ENCODE peak calls at places on chromosome 10, in five cellular contexts. O is MM.1S, F is choroid plexus epithelial cell, D is sigmoid colon, S is A549. A is an unnamed sample.

GRCh38 chr10:25492040-25492439 is 317.2 kb downstream of the GPR158 start:
- DNase-seq in O (no peak), F (no peak), D (no peak), S (no peak), A (no peak)

GRCh38 chr10:127117125-127117524 is 79.3 kb downstream of the INSYN2A start:
- DNase-seq in O (peak; percentile 33), F (peak; percentile 74), D (no peak), S (peak; percentile 24), A (no peak)

GRCh38 chr10:7258948-7259523 is 151.8 kb downstream of the SFMBT2 start:
- DNase-seq in O (no peak), F (no peak), D (no peak), S (no peak), A (no peak)

GRCh38 chr10:34723746-34724145 is 91.3 kb downstream of the PARD3 start:
- DNase-seq in O (peak; percentile 78), F (peak; percentile 92), D (no peak), S (no peak), A (no peak)

GRCh38 chr10:120552262-120552661 is 95.2 kb downstream of the PLPP4 start:
- DNase-seq in O (no peak), F (no peak), D (no peak), S (no peak), A (no peak)

GRCh38 chr10:48655426-48656240 is 29.0 kb upstream of the WDFY4 start:
- DNase-seq in O (peak; percentile 73), F (peak; percentile 47), D (peak; percentile 80), S (peak; percentile 33), A (peak; percentile 92)

GRCh38 chr10:17432738-17433137 is 21.7 kb downstream of the ST8SIA6 start:
- DNase-seq in O (no peak), F (no peak), D (no peak), S (no peak), A (no peak)

GRCh38 chr10:79149662-79150443 is 81.1 kb downstream of the ZMIZ1 start:
- DNase-seq in O (no peak), F (peak; percentile 61), D (peak; percentile 92), S (peak; percentile 91), A (peak; percentile 60)

GRCh38 chr10:132942101-132942739 is at the start of gene CFAP46:
- DNase-seq in O (no peak), F (peak; percentile 53), D (no peak), S (peak; percentile 65), A (no peak)

GRCh38 chr10:22597142-22597541 is 117.2 kb downstream of the PIP4K2A start:
- DNase-seq in O (no peak), F (peak; percentile 48), D (no peak), S (no peak), A (no peak)

GRCh38 chr10:72685264-72685921 is 6.5 kb upstream of the MCU start:
- DNase-seq in O (no peak), F (no peak), D (no peak), S (no peak), A (no peak)

GRCh38 chr10:124676416-124677062 is 67.6 kb downstream of the FAM53B start:
- DNase-seq in O (no peak), F (no peak), D (no peak), S (no peak), A (no peak)

GRCh38 chr10:80502621-80503583 is 34.8 kb upstream of the SH2D4B start:
- DNase-seq in O (no peak), F (no peak), D (no peak), S (no peak), A (no peak)

GRCh38 chr10:119602241-119603095 is 5.7 kb upstream of the TIAL1 start:
- DNase-seq in O (peak; percentile 33), F (peak; percentile 56), D (no peak), S (peak; percentile 21), A (no peak)

GRCh38 chr10:124744688-124745055 is 494 bp upstream of the FAM53B start:
- DNase-seq in O (no peak), F (peak; percentile 88), D (no peak), S (peak; percentile 42), A (no peak)

GRCh38 chr10:132959296-132959961 is 17.1 kb upstream of the CFAP46 start:
- DNase-seq in O (no peak), F (no peak), D (no peak), S (no peak), A (no peak)

GRCh38 chr10:24723788-24724380 is at the start of gene ARHGAP21:
- DNase-seq in O (peak; percentile 51), F (peak; percentile 82), D (peak; percentile 87), S (peak; percentile 53), A (peak; percentile 86)

GRCh38 chr10:97127960-97128850 is 57.6 kb downstream of the SLIT1 start:
- DNase-seq in O (no peak), F (peak; percentile 3), D (peak; percentile 30), S (no peak), A (no peak)

GRCh38 chr10:130227883-130228282 is 91.7 kb downstream of the GLRX3 start:
- DNase-seq in O (no peak), F (no peak), D (peak; percentile 12), S (no peak), A (no peak)

GRCh38 chr10:62795093-62795492 is 9.4 kb upstream of the ADO start:
- DNase-seq in O (no peak), F (no peak), D (no peak), S (no peak), A (no peak)

GRCh38 chr10:72563327-72563932 is 62.4 kb downstream of the MICU1 start:
- DNase-seq in O (peak; percentile 87), F (no peak), D (no peak), S (no peak), A (no peak)

GRCh38 chr10:33334170-33334838 is at the start of gene NRP1:
- DNase-seq in O (no peak), F (peak; percentile 94), D (peak; percentile 67), S (no peak), A (no peak)

GRCh38 chr10:69974551-69975155 is 78.0 kb upstream of the MACROH2A2 start:
- DNase-seq in O (no peak), F (no peak), D (no peak), S (no peak), A (no peak)

GRCh38 chr10:29604291-29604825 is 30.4 kb downstream of the SVIL start:
- DNase-seq in O (no peak), F (no peak), D (peak; percentile 46), S (no peak), A (peak; percentile 42)
- TF ChIP-seq CTCF in O (no peak), F (no peak), D (no peak), S (no peak), A (no peak)

GRCh38 chr10:95286707-95287106 is 4.1 kb downstream of the PDLIM1 start:
- DNase-seq in O (no peak), F (no peak), D (no peak), S (no peak), A (no peak)
- H3K4me3 ChIP-seq in O (no peak overlapping the region), F (no peak overlapping the region), D (no peak overlapping the region), S (no peak overlapping the region), A (peak overlapping the region; percentile 99)

GRCh38 chr10:113053091-113053490 is 103.0 kb downstream of the TCF7L2 start:
- DNase-seq in O (no peak), F (no peak), D (peak; percentile 55), S (no peak), A (peak; percentile 69)

GRCh38 chr10:113052076-113052830 is 102.2 kb downstream of the TCF7L2 start:
- DNase-seq in O (no peak), F (no peak), D (peak; percentile 61), S (no peak), A (no peak)

GRCh38 chr10:113056030-113056429 is 106.0 kb downstream of the TCF7L2 start:
- DNase-seq in O (no peak), F (no peak), D (no peak), S (no peak), A (no peak)

GRCh38 chr10:113055458-113055857 is 105.4 kb downstream of the TCF7L2 start:
- DNase-seq in O (no peak), F (no peak), D (no peak), S (no peak), A (no peak)

DNA sequence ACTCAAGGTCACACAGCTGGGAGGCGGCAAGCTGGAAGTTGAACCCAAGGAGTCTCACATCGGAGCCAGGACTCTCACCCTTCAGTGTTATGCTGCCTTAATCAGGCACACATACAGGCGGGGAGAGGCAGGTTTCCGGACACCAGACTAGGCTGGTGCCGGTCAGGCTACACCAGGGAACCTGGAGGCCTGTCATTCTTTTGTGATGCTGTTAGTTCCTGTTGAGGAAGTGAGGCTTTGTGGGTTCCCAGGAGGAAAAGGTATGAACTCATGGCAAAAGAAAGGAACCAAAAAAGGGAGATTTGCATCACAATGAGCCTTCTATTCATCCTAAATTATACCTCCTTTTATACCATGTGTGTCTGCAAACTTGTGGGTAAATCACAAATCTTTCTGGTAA is 103.8 kb downstream of the TCF7L2 start:
- DNase-seq in O (no peak), F (peak; percentile 54), D (peak; percentile 48), S (no peak), A (peak; percentile 76)
- TF ChIP-seq CTCF in O (no peak), F (no peak), D (no peak), S (no peak), A (no peak)

GRCh38 chr10:98403812-98404504 is 11.0 kb downstream of the PYROXD2 start:
- DNase-seq in O (no peak), F (no peak), D (no peak), S (no peak), A (no peak)
- H3K4me3 ChIP-seq in O (no peak overlapping the region), F (no peak overlapping the region), D (no peak overlapping the region), S (no peak overlapping the region), A (no peak overlapping the region)

GRCh38 chr10:5195727-5196374 is 786 bp upstream of the AKR1C4 start:
- DNase-seq in O (no peak), F (no peak), D (no peak), S (peak; percentile 28), A (no peak)
- TF ChIP-seq CTCF in O (no peak), F (no peak), D (no peak), S (peak; percentile 28), A (no peak)

GRCh38 chr10:1359599-1359955 is 303.4 kb downstream of the WDR37 start:
- DNase-seq in O (no peak), F (no peak), D (no peak), S (no peak), A (no peak)
- H3K4me3 ChIP-seq in O (no peak overlapping the region), F (no peak overlapping the region), D (no peak overlapping the region), S (no peak overlapping the region), A (no peak overlapping the region)

DNA sequence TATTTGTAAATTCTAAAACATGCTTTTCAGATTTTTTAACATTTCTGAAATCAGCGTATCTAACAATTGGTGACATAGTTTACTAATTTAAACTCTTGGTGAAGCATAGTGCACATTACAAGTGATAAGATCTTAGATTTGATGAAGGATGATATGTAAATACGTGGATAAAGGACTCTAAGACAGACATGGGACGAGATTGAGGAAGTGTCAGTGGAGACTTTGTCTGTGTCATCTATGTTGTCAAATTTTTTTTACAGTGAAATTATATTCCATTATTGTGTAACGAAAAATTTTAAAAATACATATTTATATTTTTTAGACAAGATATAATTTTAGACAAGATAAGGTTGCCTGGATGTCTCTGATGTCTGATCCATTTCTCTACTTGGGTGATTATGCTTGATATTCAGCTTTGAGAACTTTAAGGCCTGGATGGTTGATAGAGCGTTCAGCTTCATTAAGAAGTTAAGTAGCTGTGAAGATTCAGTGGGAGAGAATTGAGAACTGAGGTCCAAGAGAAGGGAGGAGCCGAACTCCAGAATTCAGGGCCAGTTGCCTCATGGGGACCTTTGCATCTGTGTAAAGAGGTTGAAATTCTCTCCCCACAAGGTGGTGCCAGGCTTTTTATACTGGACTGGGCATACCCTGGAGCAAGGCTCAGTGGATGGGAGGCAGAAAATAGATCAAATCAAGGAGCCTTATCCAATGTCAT is 62.7 kb downstream of the KAT6B start:
- DNase-seq in O (no peak), F (no peak), D (no peak), S (no peak), A (no peak)
- TF ChIP-seq CTCF in O (peak; percentile 19), F (peak; percentile 30), D (no peak), S (peak; percentile 28), A (no peak)

A was measured in ascending aorta.